ENCODE peak calls at places on chromosomes 7 and 10, in ten cellular contexts. One of them, this sample, is unnamed.

GRCh38 chr10:14089556-14090297 is 241.0 kb downstream of the FRMD4A start:
- DNase-seq in substantia nigra: no peak
- DNase-seq in NCI-H1436: no peak
- DNase-seq in KG1: no peak
- DNase-seq in lower lobe of right lung: no peak
- DNase-seq in endodermal cell: no peak
- DNase-seq in EH: peak
- DNase-seq in HT1080: no peak
- DNase-seq in myocyte: no peak
- DNase-seq in NCI-H2081: no peak
- DNase-seq in this sample: no peak

GRCh38 chr10:69634759-69635425 is 4.8 kb downstream of the FAM241B start:
- DNase-seq in HT1080: no peak
- DNase-seq in EH: no peak
- DNase-seq in endodermal cell: peak
- DNase-seq in lower lobe of right lung: no peak
- DNase-seq in NCI-H1436: no peak
- DNase-seq in substantia nigra: no peak
- DNase-seq in myocyte: no peak
- DNase-seq in KG1: no peak
- DNase-seq in NCI-H2081: no peak
- DNase-seq in this sample: no peak

GRCh38 chr10:87105725-87106124 is 10.7 kb downstream of the SHLD2 start:
- DNase-seq in HT1080: no peak
- DNase-seq in EH: no peak
- DNase-seq in NCI-H2081: no peak
- DNase-seq in endodermal cell: no peak
- DNase-seq in myocyte: no peak
- DNase-seq in lower lobe of right lung: no peak
- DNase-seq in substantia nigra: no peak
- DNase-seq in NCI-H1436: no peak
- DNase-seq in KG1: no peak
- DNase-seq in this sample: no peak

GRCh38 chr7:36742911-36743775 is 18.8 kb upstream of the AOAH start:
- DNase-seq in NCI-H1436: no peak
- DNase-seq in KG1: peak
- DNase-seq in substantia nigra: no peak
- DNase-seq in lower lobe of right lung: peak
- DNase-seq in EH: no peak
- DNase-seq in NCI-H2081: no peak
- DNase-seq in myocyte: no peak
- DNase-seq in endodermal cell: no peak
- DNase-seq in HT1080: no peak
- DNase-seq in this sample: no peak

GRCh38 chr7:112400141-112400540 is 50.1 kb upstream of the IFRD1 start:
- DNase-seq in KG1: no peak
- DNase-seq in NCI-H1436: no peak
- DNase-seq in NCI-H2081: no peak
- DNase-seq in lower lobe of right lung: no peak
- DNase-seq in substantia nigra: no peak
- DNase-seq in EH: peak
- DNase-seq in endodermal cell: no peak
- DNase-seq in myocyte: no peak
- DNase-seq in HT1080: peak
- DNase-seq in this sample: no peak

GRCh38 chr7:66779669-66780408 is 39.3 kb downstream of the RABGEF1 start:
- DNase-seq in KG1: no peak
- DNase-seq in EH: peak
- DNase-seq in HT1080: peak
- DNase-seq in endodermal cell: no peak
- DNase-seq in NCI-H1436: no peak
- DNase-seq in NCI-H2081: no peak
- DNase-seq in myocyte: no peak
- DNase-seq in substantia nigra: no peak
- DNase-seq in lower lobe of right lung: no peak
- DNase-seq in this sample: peak

GRCh38 chr7:66920256-66920655 is 769 bp upstream of the TMEM248 start:
- DNase-seq in HT1080: no peak
- DNase-seq in lower lobe of right lung: no peak
- DNase-seq in KG1: no peak
- DNase-seq in endodermal cell: no peak
- DNase-seq in NCI-H2081: no peak
- DNase-seq in NCI-H1436: no peak
- DNase-seq in EH: no peak
- DNase-seq in myocyte: no peak
- DNase-seq in substantia nigra: no peak
- DNase-seq in this sample: no peak

GRCh38 chr7:122305475-122306319 is 1.1 kb upstream of the FEZF1 start:
- DNase-seq in NCI-H2081: peak
- DNase-seq in NCI-H1436: peak
- DNase-seq in HT1080: no peak
- DNase-seq in myocyte: peak
- DNase-seq in endodermal cell: peak
- DNase-seq in substantia nigra: no peak
- DNase-seq in lower lobe of right lung: no peak
- DNase-seq in KG1: no peak
- DNase-seq in EH: no peak
- DNase-seq in this sample: peak

GRCh38 chr7:100879685-100880261 is 4.9 kb downstream of the SRRT start:
- DNase-seq in NCI-H2081: no peak
- DNase-seq in lower lobe of right lung: no peak
- DNase-seq in NCI-H1436: no peak
- DNase-seq in EH: no peak
- DNase-seq in endodermal cell: no peak
- DNase-seq in myocyte: no peak
- DNase-seq in HT1080: no peak
- DNase-seq in substantia nigra: no peak
- DNase-seq in KG1: no peak
- DNase-seq in this sample: no peak

GRCh38 chr7:4781366-4782069 is 6.1 kb downstream of the AP5Z1 start:
- DNase-seq in NCI-H2081: no peak
- DNase-seq in myocyte: no peak
- DNase-seq in substantia nigra: no peak
- DNase-seq in endodermal cell: no peak
- DNase-seq in HT1080: no peak
- DNase-seq in EH: no peak
- DNase-seq in KG1: no peak
- DNase-seq in lower lobe of right lung: no peak
- DNase-seq in NCI-H1436: no peak
- DNase-seq in this sample: no peak

GRCh38 chr7:106767498-106768323 is 97.4 kb upstream of the PIK3CG start:
- DNase-seq in myocyte: peak
- DNase-seq in lower lobe of right lung: no peak
- DNase-seq in EH: peak
- DNase-seq in NCI-H2081: no peak
- DNase-seq in KG1: no peak
- DNase-seq in NCI-H1436: no peak
- DNase-seq in HT1080: no peak
- DNase-seq in substantia nigra: no peak
- DNase-seq in endodermal cell: no peak
- DNase-seq in this sample: peak

GRCh38 chr10:79608505-79609375 is 2.0 kb upstream of the SFTPA1 start:
- DNase-seq in EH: peak
- DNase-seq in KG1: no peak
- DNase-seq in endodermal cell: peak
- DNase-seq in NCI-H2081: peak
- DNase-seq in HT1080: peak
- DNase-seq in lower lobe of right lung: no peak
- DNase-seq in myocyte: peak
- DNase-seq in NCI-H1436: peak
- DNase-seq in substantia nigra: peak
- DNase-seq in this sample: peak

GRCh38 chr10:74460812-74461211 is 309.8 kb downstream of the ADK start:
- DNase-seq in substantia nigra: no peak
- DNase-seq in EH: peak
- DNase-seq in NCI-H2081: no peak
- DNase-seq in endodermal cell: no peak
- DNase-seq in lower lobe of right lung: no peak
- DNase-seq in HT1080: no peak
- DNase-seq in NCI-H1436: no peak
- DNase-seq in myocyte: peak
- DNase-seq in KG1: no peak
- DNase-seq in this sample: no peak

GRCh38 chr7:29278362-29279070 is 83.9 kb downstream of the CHN2 start:
- DNase-seq in lower lobe of right lung: no peak
- DNase-seq in myocyte: peak
- DNase-seq in EH: no peak
- DNase-seq in HT1080: no peak
- DNase-seq in endodermal cell: peak
- DNase-seq in NCI-H2081: peak
- DNase-seq in substantia nigra: no peak
- DNase-seq in NCI-H1436: peak
- DNase-seq in KG1: no peak
- DNase-seq in this sample: no peak

GRCh38 chr10:32256613-32257437 is 90.1 kb downstream of the EPC1 start:
- DNase-seq in NCI-H2081: no peak
- DNase-seq in substantia nigra: peak
- DNase-seq in EH: peak
- DNase-seq in myocyte: peak
- DNase-seq in KG1: peak
- DNase-seq in HT1080: peak
- DNase-seq in endodermal cell: peak
- DNase-seq in NCI-H1436: peak
- DNase-seq in lower lobe of right lung: peak
- DNase-seq in this sample: peak

GRCh38 chr10:62726638-62727037 is 77.9 kb upstream of the ADO start:
- DNase-seq in NCI-H2081: no peak
- DNase-seq in HT1080: no peak
- DNase-seq in endodermal cell: no peak
- DNase-seq in EH: no peak
- DNase-seq in KG1: no peak
- DNase-seq in myocyte: no peak
- DNase-seq in NCI-H1436: no peak
- DNase-seq in substantia nigra: no peak
- DNase-seq in lower lobe of right lung: no peak
- DNase-seq in this sample: no peak

GRCh38 chr10:11782793-11783557 is 40.2 kb upstream of the PROSER2 start:
- DNase-seq in NCI-H1436: peak
- DNase-seq in HT1080: peak
- DNase-seq in KG1: peak
- DNase-seq in endodermal cell: peak
- DNase-seq in EH: peak
- DNase-seq in lower lobe of right lung: no peak
- DNase-seq in myocyte: peak
- DNase-seq in substantia nigra: no peak
- DNase-seq in NCI-H2081: peak
- DNase-seq in this sample: peak

GRCh38 chr10:8314486-8314885 is 260.0 kb downstream of the GATA3 start:
- DNase-seq in NCI-H1436: no peak
- DNase-seq in NCI-H2081: no peak
- DNase-seq in KG1: no peak
- DNase-seq in lower lobe of right lung: no peak
- DNase-seq in substantia nigra: no peak
- DNase-seq in myocyte: no peak
- DNase-seq in EH: no peak
- DNase-seq in HT1080: no peak
- DNase-seq in endodermal cell: no peak
- DNase-seq in this sample: no peak

GRCh38 chr10:32983333-32983909 is 25.4 kb upstream of the ITGB1 start:
- DNase-seq in NCI-H2081: no peak
- DNase-seq in NCI-H1436: no peak
- DNase-seq in HT1080: peak
- DNase-seq in EH: peak
- DNase-seq in lower lobe of right lung: no peak
- DNase-seq in substantia nigra: no peak
- DNase-seq in myocyte: peak
- DNase-seq in KG1: no peak
- DNase-seq in endodermal cell: peak
- DNase-seq in this sample: peak

GRCh38 chr10:71053169-71053895 is 159.0 kb upstream of the UNC5B start:
- DNase-seq in myocyte: no peak
- DNase-seq in EH: no peak
- DNase-seq in lower lobe of right lung: no peak
- DNase-seq in NCI-H1436: no peak
- DNase-seq in substantia nigra: no peak
- DNase-seq in endodermal cell: no peak
- DNase-seq in HT1080: no peak
- DNase-seq in NCI-H2081: no peak
- DNase-seq in KG1: no peak
- DNase-seq in this sample: no peak

GRCh38 chr7:103685646-103686418 is 239.8 kb upstream of the SLC26A5 start:
- DNase-seq in KG1: no peak
- DNase-seq in HT1080: no peak
- DNase-seq in NCI-H1436: no peak
- DNase-seq in endodermal cell: no peak
- DNase-seq in myocyte: no peak
- DNase-seq in lower lobe of right lung: no peak
- DNase-seq in substantia nigra: no peak
- DNase-seq in NCI-H2081: peak
- DNase-seq in EH: no peak
- DNase-seq in this sample: no peak

GRCh38 chr7:73679709-73680108 is 3.5 kb downstream of the DNAJC30 start:
- DNase-seq in HT1080: no peak
- DNase-seq in KG1: no peak
- DNase-seq in myocyte: no peak
- DNase-seq in substantia nigra: no peak
- DNase-seq in lower lobe of right lung: no peak
- DNase-seq in EH: no peak
- DNase-seq in NCI-H2081: no peak
- DNase-seq in endodermal cell: no peak
- DNase-seq in NCI-H1436: no peak
- DNase-seq in this sample: no peak

This sample was measured in SW480.